ENCODE peak calls at places on chromosome 3, in eight cellular contexts. One of them, this sample, is unnamed.
A peak's percentile ranks its signal among the peaks of the same experiment; 100 is the strongest.

GRCh38 chr3:129470861-129471260 is 30.8 kb downstream of the IFT122 start:
- DNase-seq in iris pigment epithelial cell: no peak
- DNase-seq in GOT3: no peak
- DNase-seq in effector memory CD8-positive, alpha-beta T cell: no peak
- DNase-seq in Daoy: no peak
- DNase-seq in sciatic nerve: no peak
- DNase-seq in memory B cell: no peak
- DNase-seq in T1000: no peak
- DNase-seq in this sample: no peak

GRCh38 chr3:171142985-171143384 is 116.5 kb upstream of the SLC2A2 start:
- DNase-seq in iris pigment epithelial cell: peak; percentile 71
- DNase-seq in GOT3: no peak
- DNase-seq in effector memory CD8-positive, alpha-beta T cell: no peak
- DNase-seq in Daoy: peak; percentile 35
- DNase-seq in sciatic nerve: no peak
- DNase-seq in memory B cell: no peak
- DNase-seq in T1000: no peak
- DNase-seq in this sample: no peak

GRCh38 chr3:59541352-59541751 is 491.5 kb upstream of the CFAP20DC start:
- DNase-seq in iris pigment epithelial cell: no peak
- DNase-seq in GOT3: no peak
- DNase-seq in effector memory CD8-positive, alpha-beta T cell: no peak
- DNase-seq in Daoy: no peak
- DNase-seq in sciatic nerve: no peak
- DNase-seq in memory B cell: no peak
- DNase-seq in T1000: no peak
- DNase-seq in this sample: no peak

GRCh38 chr3:50088725-50089602 is at the start of gene RBM5:
- DNase-seq in iris pigment epithelial cell: peak; percentile 94
- DNase-seq in GOT3: peak; percentile 81
- DNase-seq in effector memory CD8-positive, alpha-beta T cell: peak; percentile 85
- DNase-seq in Daoy: peak; percentile 91
- DNase-seq in sciatic nerve: peak; percentile 96
- DNase-seq in memory B cell: peak; percentile 82
- DNase-seq in T1000: peak; percentile 88
- DNase-seq in this sample: peak; percentile 96

GRCh38 chr3:122005033-122005565 is 16.9 kb downstream of the ILDR1 start:
- DNase-seq in iris pigment epithelial cell: no peak
- DNase-seq in GOT3: no peak
- DNase-seq in effector memory CD8-positive, alpha-beta T cell: no peak
- DNase-seq in Daoy: peak; percentile 53
- DNase-seq in sciatic nerve: no peak
- DNase-seq in memory B cell: no peak
- DNase-seq in T1000: no peak
- DNase-seq in this sample: no peak

GRCh38 chr3:113265281-113265680 is 53.9 kb downstream of the BOC start:
- DNase-seq in iris pigment epithelial cell: no peak
- DNase-seq in GOT3: no peak
- DNase-seq in effector memory CD8-positive, alpha-beta T cell: no peak
- DNase-seq in Daoy: no peak
- DNase-seq in sciatic nerve: no peak
- DNase-seq in memory B cell: no peak
- DNase-seq in T1000: no peak
- DNase-seq in this sample: no peak

GRCh38 chr3:18308096-18308495 is 117.0 kb downstream of the SATB1 start:
- DNase-seq in iris pigment epithelial cell: no peak
- DNase-seq in GOT3: no peak
- DNase-seq in effector memory CD8-positive, alpha-beta T cell: no peak
- DNase-seq in Daoy: no peak
- DNase-seq in sciatic nerve: no peak
- DNase-seq in memory B cell: no peak
- DNase-seq in T1000: no peak
- DNase-seq in this sample: no peak

GRCh38 chr3:16130066-16130465 is 44.4 kb upstream of the GALNT15 start:
- DNase-seq in iris pigment epithelial cell: peak; percentile 87
- DNase-seq in GOT3: no peak
- DNase-seq in effector memory CD8-positive, alpha-beta T cell: no peak
- DNase-seq in Daoy: peak; percentile 27
- DNase-seq in sciatic nerve: no peak
- DNase-seq in memory B cell: no peak
- DNase-seq in T1000: no peak
- DNase-seq in this sample: no peak

GRCh38 chr3:47984089-47984759 is 32.0 kb downstream of the MAP4 start:
- DNase-seq in iris pigment epithelial cell: peak; percentile 81
- DNase-seq in GOT3: no peak
- DNase-seq in effector memory CD8-positive, alpha-beta T cell: no peak
- DNase-seq in Daoy: peak; percentile 82
- DNase-seq in sciatic nerve: no peak
- DNase-seq in memory B cell: no peak
- DNase-seq in T1000: peak; percentile 34
- DNase-seq in this sample: no peak

GRCh38 chr3:13234155-13234505 is 160.9 kb upstream of the IQSEC1 start:
- DNase-seq in iris pigment epithelial cell: no peak
- DNase-seq in GOT3: no peak
- DNase-seq in effector memory CD8-positive, alpha-beta T cell: peak; percentile 64
- DNase-seq in Daoy: no peak
- DNase-seq in sciatic nerve: no peak
- DNase-seq in memory B cell: no peak
- DNase-seq in T1000: no peak
- DNase-seq in this sample: peak; percentile 36

GRCh38 chr3:119181765-119182164 is 8.4 kb downstream of the UPK1B start:
- DNase-seq in iris pigment epithelial cell: peak; percentile 28
- DNase-seq in GOT3: no peak
- DNase-seq in effector memory CD8-positive, alpha-beta T cell: no peak
- DNase-seq in Daoy: peak; percentile 41
- DNase-seq in sciatic nerve: no peak
- DNase-seq in memory B cell: no peak
- DNase-seq in T1000: no peak
- DNase-seq in this sample: no peak

GRCh38 chr3:30135190-30135589 is 471.2 kb upstream of the TGFBR2 start:
- DNase-seq in iris pigment epithelial cell: no peak
- DNase-seq in GOT3: no peak
- DNase-seq in effector memory CD8-positive, alpha-beta T cell: no peak
- DNase-seq in Daoy: no peak
- DNase-seq in sciatic nerve: no peak
- DNase-seq in memory B cell: no peak
- DNase-seq in T1000: no peak
- DNase-seq in this sample: peak; percentile 31

GRCh38 chr3:32313723-32314473 is 75.4 kb downstream of the CMTM8 start:
- DNase-seq in iris pigment epithelial cell: peak; percentile 47
- DNase-seq in GOT3: no peak
- DNase-seq in effector memory CD8-positive, alpha-beta T cell: no peak
- DNase-seq in Daoy: peak; percentile 33
- DNase-seq in sciatic nerve: no peak
- DNase-seq in memory B cell: no peak
- DNase-seq in T1000: no peak
- DNase-seq in this sample: no peak

GRCh38 chr3:111924283-111924682 is 54.5 kb upstream of the ABHD10 start:
- DNase-seq in iris pigment epithelial cell: no peak
- DNase-seq in GOT3: no peak
- DNase-seq in effector memory CD8-positive, alpha-beta T cell: no peak
- DNase-seq in Daoy: peak; percentile 63
- DNase-seq in sciatic nerve: no peak
- DNase-seq in memory B cell: no peak
- DNase-seq in T1000: no peak
- DNase-seq in this sample: peak; percentile 69

GRCh38 chr3:40206522-40206921 is 103.0 kb upstream of the EIF1B start:
- DNase-seq in iris pigment epithelial cell: no peak
- DNase-seq in GOT3: no peak
- DNase-seq in effector memory CD8-positive, alpha-beta T cell: no peak
- DNase-seq in Daoy: no peak
- DNase-seq in sciatic nerve: no peak
- DNase-seq in memory B cell: no peak
- DNase-seq in T1000: no peak
- DNase-seq in this sample: no peak

GRCh38 chr3:125062904-125063618 is 7.3 kb upstream of the HEG1 start:
- DNase-seq in iris pigment epithelial cell: peak; percentile 97
- DNase-seq in GOT3: no peak
- DNase-seq in effector memory CD8-positive, alpha-beta T cell: no peak
- DNase-seq in Daoy: peak; percentile 90
- DNase-seq in sciatic nerve: no peak
- DNase-seq in memory B cell: no peak
- DNase-seq in T1000: peak; percentile 72
- DNase-seq in this sample: peak; percentile 61

GRCh38 chr3:146912233-146913015 is 307.3 kb upstream of the PLSCR5 start:
- DNase-seq in iris pigment epithelial cell: no peak
- DNase-seq in GOT3: no peak
- DNase-seq in effector memory CD8-positive, alpha-beta T cell: no peak
- DNase-seq in Daoy: no peak
- DNase-seq in sciatic nerve: no peak
- DNase-seq in memory B cell: no peak
- DNase-seq in T1000: no peak
- DNase-seq in this sample: no peak

GRCh38 chr3:188956839-188957489 is 214.8 kb upstream of the TPRG1 start:
- DNase-seq in iris pigment epithelial cell: peak; percentile 76
- DNase-seq in GOT3: no peak
- DNase-seq in effector memory CD8-positive, alpha-beta T cell: no peak
- DNase-seq in Daoy: peak; percentile 39
- DNase-seq in sciatic nerve: no peak
- DNase-seq in memory B cell: no peak
- DNase-seq in T1000: no peak
- DNase-seq in this sample: no peak

GRCh38 chr3:16504242-16504641 is 9.3 kb downstream of the RFTN1 start:
- DNase-seq in iris pigment epithelial cell: no peak
- DNase-seq in GOT3: no peak
- DNase-seq in effector memory CD8-positive, alpha-beta T cell: no peak
- DNase-seq in Daoy: no peak
- DNase-seq in sciatic nerve: no peak
- DNase-seq in memory B cell: no peak
- DNase-seq in T1000: no peak
- DNase-seq in this sample: no peak

GRCh38 chr3:6994081-6994668 is 133.3 kb downstream of the GRM7 start:
- DNase-seq in iris pigment epithelial cell: no peak
- DNase-seq in GOT3: no peak
- DNase-seq in effector memory CD8-positive, alpha-beta T cell: no peak
- DNase-seq in Daoy: no peak
- DNase-seq in sciatic nerve: no peak
- DNase-seq in memory B cell: no peak
- DNase-seq in T1000: no peak
- DNase-seq in this sample: no peak

GRCh38 chr3:177722386-177722785 is 525.1 kb upstream of the TBL1XR1 start:
- DNase-seq in iris pigment epithelial cell: no peak
- DNase-seq in GOT3: no peak
- DNase-seq in effector memory CD8-positive, alpha-beta T cell: no peak
- DNase-seq in Daoy: no peak
- DNase-seq in sciatic nerve: no peak
- DNase-seq in memory B cell: no peak
- DNase-seq in T1000: no peak
- DNase-seq in this sample: no peak

GRCh38 chr3:45199837-45200648 is 26.0 kb downstream of the TMEM158 start:
- DNase-seq in iris pigment epithelial cell: peak; percentile 88
- DNase-seq in GOT3: no peak
- DNase-seq in effector memory CD8-positive, alpha-beta T cell: no peak
- DNase-seq in Daoy: peak; percentile 85
- DNase-seq in sciatic nerve: no peak
- DNase-seq in memory B cell: no peak
- DNase-seq in T1000: peak; percentile 45
- DNase-seq in this sample: no peak

GRCh38 chr3:8730641-8731040 is 3.0 kb upstream of the CAV3 start:
- DNase-seq in iris pigment epithelial cell: peak; percentile 34
- DNase-seq in GOT3: no peak
- DNase-seq in effector memory CD8-positive, alpha-beta T cell: no peak
- DNase-seq in Daoy: no peak
- DNase-seq in sciatic nerve: no peak
- DNase-seq in memory B cell: no peak
- DNase-seq in T1000: no peak
- DNase-seq in this sample: no peak

GRCh38 chr3:172106989-172107388 is 67.6 kb downstream of the FNDC3B start:
- DNase-seq in iris pigment epithelial cell: no peak
- DNase-seq in GOT3: no peak
- DNase-seq in effector memory CD8-positive, alpha-beta T cell: peak; percentile 65
- DNase-seq in Daoy: peak; percentile 40
- DNase-seq in sciatic nerve: no peak
- DNase-seq in memory B cell: no peak
- DNase-seq in T1000: no peak
- DNase-seq in this sample: peak; percentile 46